ENCODE peak calls at places on chromosomes 7 and 10, in four cellular contexts. One of them, this sample, is unnamed.

GRCh38 chr7:29381206-29382094 is 182.2 kb upstream of the PRR15 start:
- DNase-seq in HepG2: no peak
- DNase-seq in WTC11: no peak
- DNase-seq in K562: no peak
- DNase-seq in this sample: no peak

GRCh38 chr7:23216021-23216420 is 30.6 kb upstream of the GPNMB start:
- DNase-seq in HepG2: no peak
- DNase-seq in K562: no peak
- DNase-seq in WTC11: no peak
- DNase-seq in this sample: no peak

GRCh38 chr7:115300228-115300870 is 378.5 kb downstream of the MDFIC start:
- DNase-seq in HepG2: no peak
- DNase-seq in WTC11: no peak
- DNase-seq in K562: no peak
- DNase-seq in this sample: no peak

GRCh38 chr7:67625257-67625713 is 628.7 kb downstream of the TYW1 start:
- DNase-seq in K562: peak
- DNase-seq in WTC11: peak
- DNase-seq in HepG2: peak
- DNase-seq in this sample: peak

GRCh38 chr7:23100697-23101096 is 4.9 kb upstream of the KLHL7 start:
- DNase-seq in WTC11: peak
- DNase-seq in HepG2: peak
- DNase-seq in K562: peak
- DNase-seq in this sample: peak

GRCh38 chr10:33248638-33249037 is 85.8 kb downstream of the NRP1 start:
- DNase-seq in WTC11: no peak
- DNase-seq in HepG2: no peak
- DNase-seq in K562: no peak
- DNase-seq in this sample: no peak

GRCh38 chr7:154672659-154673415 is 330.1 kb downstream of the PAXIP1 start:
- DNase-seq in HepG2: no peak
- DNase-seq in WTC11: no peak
- DNase-seq in K562: peak
- DNase-seq in this sample: no peak

GRCh38 chr7:122340427-122340826 is 35.9 kb upstream of the FEZF1 start:
- DNase-seq in HepG2: no peak
- DNase-seq in WTC11: no peak
- DNase-seq in K562: no peak
- DNase-seq in this sample: no peak

GRCh38 chr10:15427836-15428414 is 56.8 kb upstream of the FAM171A1 start:
- DNase-seq in K562: peak
- DNase-seq in HepG2: peak
- DNase-seq in WTC11: no peak
- DNase-seq in this sample: no peak
- TF ChIP-seq ELF4 in K562: no peak
- TF ChIP-seq ELF4 in HepG2: no peak
- TF ChIP-seq ELF4 in WTC11: no peak
- TF ChIP-seq ELF4 in this sample: no peak

GRCh38 chr7:98354052-98354451 is 46.8 kb downstream of the BAIAP2L1 start:
- DNase-seq in WTC11: no peak
- DNase-seq in K562: no peak
- DNase-seq in HepG2: no peak
- DNase-seq in this sample: no peak
- TF ChIP-seq SP1 in WTC11: no peak
- TF ChIP-seq SP1 in K562: no peak
- TF ChIP-seq SP1 in HepG2: no peak
- TF ChIP-seq SP1 in this sample: no peak

GRCh38 chr10:95339863-95340262 is 49.1 kb upstream of the PDLIM1 start:
- DNase-seq in WTC11: no peak
- DNase-seq in HepG2: no peak
- DNase-seq in K562: no peak
- DNase-seq in this sample: no peak

GRCh38 chr10:95341716-95342130 is 50.9 kb upstream of the PDLIM1 start:
- DNase-seq in WTC11: no peak
- DNase-seq in K562: no peak
- DNase-seq in HepG2: peak
- DNase-seq in this sample: no peak

GRCh38 chr10:95337761-95338160 is 47.0 kb upstream of the PDLIM1 start:
- DNase-seq in HepG2: no peak
- DNase-seq in WTC11: no peak
- DNase-seq in K562: no peak
- DNase-seq in this sample: no peak

GRCh38 chr10:95346715-95347401 is 56.1 kb upstream of the PDLIM1 start:
- DNase-seq in WTC11: no peak
- DNase-seq in HepG2: peak
- DNase-seq in K562: no peak
- DNase-seq in this sample: no peak

GRCh38 chr10:95343573-95343972 is 52.8 kb upstream of the PDLIM1 start:
- DNase-seq in WTC11: no peak
- DNase-seq in HepG2: no peak
- DNase-seq in K562: no peak
- DNase-seq in this sample: no peak
- TF ChIP-seq ELF4 in WTC11: no peak
- TF ChIP-seq ELF4 in HepG2: no peak
- TF ChIP-seq ELF4 in K562: no peak
- TF ChIP-seq ELF4 in this sample: no peak

GRCh38 chr10:102344067-102344466 is 51.4 kb upstream of the NFKB2 start:
- DNase-seq in HepG2: no peak
- DNase-seq in WTC11: no peak
- DNase-seq in K562: no peak
- DNase-seq in this sample: no peak
- TF ChIP-seq SP1 in HepG2: no peak
- TF ChIP-seq SP1 in WTC11: no peak
- TF ChIP-seq SP1 in K562: no peak
- TF ChIP-seq SP1 in this sample: no peak

DNA sequence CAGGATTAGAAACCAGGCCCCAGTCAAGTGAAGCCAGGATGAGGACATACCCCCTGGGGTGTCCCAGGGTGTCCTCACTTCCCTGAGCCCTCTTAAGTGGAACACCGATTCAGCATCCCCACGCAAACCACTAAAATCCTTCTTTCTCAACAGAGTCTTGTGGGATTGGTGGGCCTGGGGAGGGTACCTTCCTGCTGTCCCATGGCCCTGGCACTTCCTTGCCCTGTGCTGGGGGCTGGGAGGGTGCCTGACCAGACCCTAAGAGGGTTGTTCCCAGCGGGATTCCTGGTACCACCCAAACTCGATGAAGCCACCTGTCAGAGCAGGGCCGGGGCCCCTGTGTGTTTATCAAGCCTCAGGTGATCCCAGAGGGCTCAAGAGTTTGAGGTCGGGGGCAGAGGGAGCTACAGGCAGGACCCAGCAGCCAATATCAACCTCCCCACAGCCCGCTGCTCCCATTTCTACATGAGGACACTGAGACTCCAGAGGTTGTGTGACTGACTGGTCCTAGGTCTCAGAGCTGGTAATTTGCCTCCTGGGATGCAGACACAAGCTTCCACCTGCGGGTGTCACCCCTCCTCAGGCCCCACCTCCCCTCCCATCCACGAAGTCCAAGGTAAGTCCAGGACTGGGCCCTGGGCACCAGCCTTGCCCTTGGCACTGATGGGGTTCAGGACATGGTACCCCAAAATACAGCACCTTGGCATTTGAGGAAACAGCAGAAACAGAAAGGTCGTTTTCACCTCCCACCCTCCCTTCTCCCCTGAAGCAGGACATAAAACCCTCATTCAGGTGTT is 31.4 kb downstream of the OAT start:
- DNase-seq in K562: no peak
- DNase-seq in HepG2: no peak
- DNase-seq in WTC11: no peak
- DNase-seq in this sample: no peak
- TF ChIP-seq ELF4 in K562: no peak
- TF ChIP-seq ELF4 in HepG2: no peak
- TF ChIP-seq ELF4 in WTC11: no peak
- TF ChIP-seq ELF4 in this sample: no peak